ENCODE peak calls at places on chromosomes 1 and 21, in four cellular contexts. One of them, this sample, is unnamed.

GRCh38 chr1:235613617-235614016 is 36.0 kb downstream of the GNG4 start:
- DNase-seq in left ventricle myocardium inferior: no peak
- DNase-seq in CD8-positive, alpha-beta memory T cell: no peak
- DNase-seq in lower lobe of right lung: no peak
- DNase-seq in this sample: no peak

GRCh38 chr1:41668967-41669366 is 184.5 kb upstream of the EDN2 start:
- DNase-seq in left ventricle myocardium inferior: no peak
- DNase-seq in CD8-positive, alpha-beta memory T cell: no peak
- DNase-seq in lower lobe of right lung: no peak
- DNase-seq in this sample: no peak

GRCh38 chr1:154750681-154751665 is 119.1 kb downstream of the KCNN3 start:
- DNase-seq in left ventricle myocardium inferior: no peak
- DNase-seq in CD8-positive, alpha-beta memory T cell: no peak
- DNase-seq in lower lobe of right lung: no peak
- DNase-seq in this sample: no peak

GRCh38 chr1:166951050-166951449 is 24.3 kb downstream of the ILDR2 start:
- DNase-seq in left ventricle myocardium inferior: no peak
- DNase-seq in CD8-positive, alpha-beta memory T cell: no peak
- DNase-seq in lower lobe of right lung: no peak
- DNase-seq in this sample: no peak

GRCh38 chr1:7224644-7225043 is 439.4 kb downstream of the CAMTA1 start:
- DNase-seq in left ventricle myocardium inferior: no peak
- DNase-seq in CD8-positive, alpha-beta memory T cell: no peak
- DNase-seq in lower lobe of right lung: no peak
- DNase-seq in this sample: no peak

GRCh38 chr1:181936768-181937581 is 124.5 kb downstream of the ZNF648 start:
- DNase-seq in left ventricle myocardium inferior: no peak
- DNase-seq in CD8-positive, alpha-beta memory T cell: no peak
- DNase-seq in lower lobe of right lung: peak
- DNase-seq in this sample: peak

GRCh38 chr21:35525443-35525842 is 476.3 kb upstream of the RUNX1 start:
- DNase-seq in left ventricle myocardium inferior: no peak
- DNase-seq in CD8-positive, alpha-beta memory T cell: no peak
- DNase-seq in lower lobe of right lung: no peak
- DNase-seq in this sample: peak

GRCh38 chr1:25675729-25676476 is 59.3 kb downstream of the MAN1C1 start:
- DNase-seq in left ventricle myocardium inferior: no peak
- DNase-seq in CD8-positive, alpha-beta memory T cell: peak
- DNase-seq in lower lobe of right lung: no peak
- DNase-seq in this sample: no peak

GRCh38 chr1:96492236-96492635 is 229.3 kb upstream of the PTBP2 start:
- DNase-seq in left ventricle myocardium inferior: no peak
- DNase-seq in CD8-positive, alpha-beta memory T cell: no peak
- DNase-seq in lower lobe of right lung: no peak
- DNase-seq in this sample: no peak

GRCh38 chr1:193356249-193356648 is 169.8 kb upstream of the B3GALT2 start:
- DNase-seq in left ventricle myocardium inferior: peak
- DNase-seq in CD8-positive, alpha-beta memory T cell: no peak
- DNase-seq in lower lobe of right lung: no peak
- DNase-seq in this sample: no peak